ENCODE peak calls at places on chromosomes 6 and 20, in six cellular contexts. G is lower lobe of right lung, Z is SJSA1, A is HCT116, Y is lung, D is aorta. P is an unnamed sample.

GRCh38 chr20:884983-885952 is 30.9 kb downstream of the ANGPT4 start:
- DNase-seq in G (no peak), Z (no peak), A (no peak), Y (no peak), D (no peak), P (no peak)

GRCh38 chr6:108302371-108302770 is 7.5 kb downstream of the AFG1L start:
- DNase-seq in G (no peak), Z (no peak), A (no peak), Y (no peak), D (no peak), P (no peak)

GRCh38 chr20:21574443-21574842 is 60.6 kb upstream of the NKX2-2 start:
- DNase-seq in G (no peak), Z (no peak), A (no peak), Y (no peak), D (no peak), P (no peak)

GRCh38 chr6:33314515-33314942 is 651 bp upstream of the TAPBP start:
- DNase-seq in G (peak; percentile 76), Z (peak; percentile 74), A (no peak), Y (peak; percentile 71), D (peak; percentile 89), P (peak; percentile 49)

GRCh38 chr6:105459884-105460283 is 57.0 kb upstream of the PREP start:
- DNase-seq in G (no peak), Z (peak; percentile 48), A (no peak), Y (no peak), D (no peak), P (no peak)

GRCh38 chr20:50405915-50406609 is 104.1 kb upstream of the PTPN1 start:
- DNase-seq in G (no peak), Z (no peak), A (no peak), Y (no peak), D (no peak), P (no peak)

GRCh38 chr20:1813674-1814635 is 81.3 kb upstream of the SIRPA start:
- DNase-seq in G (no peak), Z (no peak), A (no peak), Y (no peak), D (no peak), P (no peak)

GRCh38 chr6:79656134-79656533 is 25.0 kb downstream of the SH3BGRL2 start:
- DNase-seq in G (no peak), Z (no peak), A (no peak), Y (no peak), D (no peak), P (no peak)

GRCh38 chr6:74654296-74654695 is 551.6 kb downstream of the COL12A1 start:
- DNase-seq in G (no peak), Z (no peak), A (no peak), Y (no peak), D (no peak), P (no peak)

GRCh38 chr20:62651285-62652021 is 9.2 kb downstream of the SLCO4A1 start:
- DNase-seq in G (peak; percentile 78), Z (no peak), A (no peak), Y (peak; percentile 50), D (no peak), P (no peak)

GRCh38 chr20:31569163-31570020 is 35.7 kb upstream of the ID1 start:
- DNase-seq in G (peak; percentile 63), Z (peak; percentile 78), A (no peak), Y (peak; percentile 42), D (peak; percentile 84), P (peak; percentile 37)

GRCh38 chr6:141017941-141018340 is 1114.8 kb upstream of the GJE1 start:
- DNase-seq in G (no peak), Z (no peak), A (no peak), Y (no peak), D (no peak), P (no peak)
- H3K27ac ChIP-seq in G (no peak overlapping the region), Z (no peak overlapping the region), A (no peak overlapping the region), Y (no peak overlapping the region), D (no peak overlapping the region), P (no peak overlapping the region)

GRCh38 chr6:41184761-41185160 is 16.2 kb downstream of the TREML2 start:
- DNase-seq in G (no peak), Z (no peak), A (no peak), Y (no peak), D (no peak), P (no peak)

GRCh38 chr6:41189968-41190367 is 11.0 kb downstream of the TREML2 start:
- DNase-seq in G (no peak), Z (no peak), A (no peak), Y (no peak), D (no peak), P (no peak)

GRCh38 chr6:41187924-41188886 is 12.7 kb downstream of the TREML2 start:
- DNase-seq in G (no peak), Z (no peak), A (no peak), Y (no peak), D (no peak), P (no peak)

GRCh38 chr6:41182069-41183034 is 18.6 kb downstream of the TREML2 start:
- DNase-seq in G (no peak), Z (peak; percentile 20), A (peak; percentile 59), Y (peak; percentile 65), D (no peak), P (peak; percentile 30)

DNA sequence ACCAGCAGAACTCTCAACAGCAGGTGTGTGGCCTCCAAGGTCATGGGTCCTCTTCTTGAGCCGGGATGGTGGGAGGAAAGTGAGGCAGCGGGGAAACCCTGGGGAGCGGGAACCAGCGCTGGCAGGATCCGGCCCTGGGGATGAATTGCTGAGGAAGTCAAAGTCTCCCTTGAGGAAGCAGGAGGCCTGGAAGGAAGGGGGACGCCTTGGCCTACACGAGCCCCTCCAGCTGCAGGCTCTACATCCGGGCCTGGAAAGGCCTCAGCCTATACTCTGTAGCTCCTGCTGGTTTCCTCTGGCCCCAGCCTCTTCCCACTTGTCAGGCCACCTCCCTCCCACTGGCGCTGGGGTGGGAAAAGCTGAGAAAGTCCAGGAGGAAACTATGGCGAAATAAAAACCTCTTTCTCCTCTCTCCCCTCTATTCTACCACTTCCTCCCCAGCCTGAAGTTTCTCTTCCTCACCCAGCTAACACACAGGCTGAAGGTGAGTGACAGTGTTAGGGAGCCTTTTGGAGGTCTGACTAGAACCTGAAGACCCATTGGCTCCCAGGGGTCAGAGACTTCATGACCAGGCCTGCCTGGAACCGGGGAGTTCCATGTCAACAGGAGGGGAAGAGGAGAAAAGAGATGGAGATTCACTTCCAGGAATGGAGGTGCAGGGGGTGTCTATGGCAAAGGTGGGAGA is 14.8 kb downstream of the TREML2 start:
- DNase-seq in G (no peak), Z (no peak), A (no peak), Y (no peak), D (no peak), P (no peak)
- H3K4me1 ChIP-seq in G (peaks cover 8% of the 10 kb centered on the region), Z (no peaks in the 10 kb centered on the region), A (peaks cover 4% of the 10 kb centered on the region), Y (no peaks in the 10 kb centered on the region), D (no peaks in the 10 kb centered on the region), P (no peaks in the 10 kb centered on the region)

GRCh38 chr6:36266913-36267644 is 2.8 kb upstream of the PNPLA1 start:
- DNase-seq in G (no peak), Z (no peak), A (no peak), Y (no peak), D (no peak), P (no peak)

GRCh38 chr6:36267731-36268477 is 2.0 kb upstream of the PNPLA1 start:
- DNase-seq in G (no peak), Z (no peak), A (no peak), Y (no peak), D (no peak), P (no peak)

GRCh38 chr6:36268478-36269248 is 1.2 kb upstream of the PNPLA1 start:
- DNase-seq in G (no peak), Z (no peak), A (no peak), Y (no peak), D (no peak), P (no peak)

GRCh38 chr6:36272234-36272633 is 2.4 kb downstream of the PNPLA1 start:
- DNase-seq in G (no peak), Z (no peak), A (no peak), Y (no peak), D (no peak), P (no peak)

DNA sequence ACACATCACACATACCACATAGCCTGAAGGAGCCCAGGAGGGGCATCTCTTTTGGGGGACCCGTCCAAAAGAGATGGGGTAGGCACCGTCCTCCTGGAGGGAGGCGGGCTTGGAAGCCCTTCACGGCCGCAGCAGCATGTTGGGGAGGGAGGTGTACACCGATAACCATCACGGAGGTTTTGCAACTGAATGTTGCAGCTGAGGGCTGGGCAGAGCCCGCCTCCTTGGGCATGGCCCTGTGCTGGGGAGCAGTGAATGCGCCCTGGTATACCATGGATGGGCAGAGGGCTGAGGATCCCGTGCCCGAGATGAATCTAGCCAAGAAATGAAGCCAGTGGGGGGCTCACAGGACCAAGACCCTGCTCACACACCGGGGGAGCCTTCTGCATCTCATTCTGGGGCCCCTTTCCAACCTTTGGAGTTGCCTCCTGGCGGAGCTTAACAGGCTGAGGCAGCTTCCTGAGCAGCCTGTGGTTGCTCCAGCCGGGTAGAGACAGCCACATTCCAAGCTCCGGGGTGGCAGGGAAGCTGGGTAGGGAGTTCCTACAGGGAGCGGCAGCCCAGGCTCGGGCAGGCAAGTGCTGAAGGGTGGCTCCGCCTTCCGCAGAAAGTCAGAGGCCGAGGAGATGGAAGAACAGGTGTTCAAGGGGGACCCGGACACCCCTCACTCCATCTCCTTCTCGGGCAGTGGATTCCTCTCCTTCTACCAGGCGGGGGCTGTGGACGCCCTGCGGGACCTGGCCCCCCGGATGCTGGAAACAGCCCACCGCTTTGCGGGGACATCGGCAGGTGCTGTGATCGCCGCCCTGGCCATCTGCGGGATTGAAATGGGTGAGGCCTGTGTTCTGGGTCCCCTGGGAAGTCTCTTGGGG is at the start of gene PNPLA1:
- DNase-seq in G (no peak), Z (no peak), A (no peak), Y (no peak), D (no peak), P (no peak)
- H3K4me3 ChIP-seq in G (no peak within 1 kb of the TSS), Z (no peak within 1 kb of the TSS), A (no peak within 1 kb of the TSS), Y (no peak within 1 kb of the TSS), D (no peak within 1 kb of the TSS), P (no peak within 1 kb of the TSS)

DNA sequence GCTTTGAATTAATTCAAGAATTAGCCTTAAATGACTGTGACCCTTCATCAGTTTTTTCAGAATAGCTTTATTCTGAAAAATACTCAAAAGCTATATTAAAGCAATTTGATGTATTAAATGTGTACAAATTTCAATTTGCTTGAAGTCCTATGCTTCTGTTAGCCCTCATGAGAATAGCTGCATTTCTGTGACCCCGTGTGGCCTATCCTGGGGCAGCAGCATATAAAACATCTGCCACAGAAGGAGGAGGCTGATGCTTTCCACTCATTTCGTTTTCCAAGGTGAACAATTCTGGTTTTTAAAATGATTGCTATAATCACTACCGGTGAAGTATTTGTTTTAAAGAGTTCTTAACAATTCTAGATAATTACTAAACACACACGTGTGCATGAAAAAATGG is 360.3 kb downstream of the BTBD9 start:
- DNase-seq in G (no peak), Z (no peak), A (no peak), Y (no peak), D (no peak), P (no peak)
- H3K27ac ChIP-seq in G (no peak overlapping the region), Z (no peak overlapping the region), A (no peak overlapping the region), Y (no peak overlapping the region), D (no peak overlapping the region), P (no peak overlapping the region)

P was measured in pancreas.